ENCODE peak calls at places on chromosomes 4 and X, in eight cellular contexts. X is prostate gland, C is cardiac fibroblast, T is RWPE1, Z is endothelial cell, P is AG04450, Q is epithelial cell of proximal tubule, H is fibroblast of mammary gland. K is an unnamed sample.
A peak's percentile ranks its signal among the peaks of the same experiment; 100 is the strongest.

GRCh38 chr4:186189656-186190055 is 1.7 kb upstream of the CYP4V2 start:
- DNase-seq in X (no peak), C (no peak), T (no peak), Z (no peak), P (no peak), Q (no peak), H (no peak), K (no peak)

GRCh38 chr4:15938182-15938581 is 358 bp downstream of the FGFBP1 start:
- DNase-seq in X (peak; percentile 68), C (no peak), T (peak; percentile 89), Z (no peak), P (no peak), Q (no peak), H (no peak), K (peak; percentile 90)

GRCh38 chr4:101763576-101763975 is 27.0 kb upstream of the BANK1 start:
- DNase-seq in X (no peak), C (no peak), T (no peak), Z (no peak), P (no peak), Q (no peak), H (no peak), K (no peak)

GRCh38 chr4:113012776-113013175 is 36.7 kb upstream of the ANK2 start:
- DNase-seq in X (no peak), C (peak; percentile 8), T (no peak), Z (no peak), P (no peak), Q (no peak), H (no peak), K (no peak)

GRCh38 chrX:81377329-81377728 is 175.4 kb downstream of the SH3BGRL start:
- DNase-seq in X (no peak), C (peak; percentile 47), T (peak; percentile 1), Z (peak; percentile 2), P (peak; percentile 1), Q (no peak), H (peak; percentile 34), K (no peak)

GRCh38 chr4:155900402-155900801 is 3.1 kb upstream of the TDO2 start:
- DNase-seq in X (no peak), C (peak; percentile 81), T (peak; percentile 7), Z (no peak), P (peak; percentile 6), Q (no peak), H (peak; percentile 71), K (no peak)

GRCh38 chr4:103867311-103867710 is 147.5 kb upstream of the TACR3 start:
- DNase-seq in X (no peak), C (no peak), T (no peak), Z (no peak), P (no peak), Q (no peak), H (no peak), K (no peak)

GRCh38 chr4:34362654-34363053 is 1881.7 kb downstream of the ARAP2 start:
- DNase-seq in X (no peak), C (no peak), T (no peak), Z (no peak), P (no peak), Q (no peak), H (no peak), K (no peak)

GRCh38 chr4:153022233-153022632 is 86.1 kb downstream of the FHDC1 start:
- DNase-seq in X (peak; percentile 68), C (no peak), T (no peak), Z (no peak), P (no peak), Q (no peak), H (no peak), K (no peak)

GRCh38 chr4:94759767-94760211 is 2.0 kb downstream of the BMPR1B start:
- DNase-seq in X (no peak), C (no peak), T (no peak), Z (no peak), P (no peak), Q (no peak), H (no peak), K (no peak)

GRCh38 chr4:94758700-94759399 is 1.1 kb downstream of the BMPR1B start:
- DNase-seq in X (peak; percentile 11), C (peak; percentile 5), T (no peak), Z (peak; percentile 22), P (no peak), Q (no peak), H (no peak), K (no peak)

GRCh38 chr4:94762326-94762725 is 4.6 kb downstream of the BMPR1B start:
- DNase-seq in X (no peak), C (no peak), T (no peak), Z (no peak), P (no peak), Q (no peak), H (no peak), K (no peak)

GRCh38 chr4:94758141-94758699 is 465 bp downstream of the BMPR1B start:
- DNase-seq in X (peak; percentile 33), C (peak; percentile 47), T (peak; percentile 46), Z (peak; percentile 61), P (no peak), Q (no peak), H (no peak), K (peak; percentile 91)

DNA sequence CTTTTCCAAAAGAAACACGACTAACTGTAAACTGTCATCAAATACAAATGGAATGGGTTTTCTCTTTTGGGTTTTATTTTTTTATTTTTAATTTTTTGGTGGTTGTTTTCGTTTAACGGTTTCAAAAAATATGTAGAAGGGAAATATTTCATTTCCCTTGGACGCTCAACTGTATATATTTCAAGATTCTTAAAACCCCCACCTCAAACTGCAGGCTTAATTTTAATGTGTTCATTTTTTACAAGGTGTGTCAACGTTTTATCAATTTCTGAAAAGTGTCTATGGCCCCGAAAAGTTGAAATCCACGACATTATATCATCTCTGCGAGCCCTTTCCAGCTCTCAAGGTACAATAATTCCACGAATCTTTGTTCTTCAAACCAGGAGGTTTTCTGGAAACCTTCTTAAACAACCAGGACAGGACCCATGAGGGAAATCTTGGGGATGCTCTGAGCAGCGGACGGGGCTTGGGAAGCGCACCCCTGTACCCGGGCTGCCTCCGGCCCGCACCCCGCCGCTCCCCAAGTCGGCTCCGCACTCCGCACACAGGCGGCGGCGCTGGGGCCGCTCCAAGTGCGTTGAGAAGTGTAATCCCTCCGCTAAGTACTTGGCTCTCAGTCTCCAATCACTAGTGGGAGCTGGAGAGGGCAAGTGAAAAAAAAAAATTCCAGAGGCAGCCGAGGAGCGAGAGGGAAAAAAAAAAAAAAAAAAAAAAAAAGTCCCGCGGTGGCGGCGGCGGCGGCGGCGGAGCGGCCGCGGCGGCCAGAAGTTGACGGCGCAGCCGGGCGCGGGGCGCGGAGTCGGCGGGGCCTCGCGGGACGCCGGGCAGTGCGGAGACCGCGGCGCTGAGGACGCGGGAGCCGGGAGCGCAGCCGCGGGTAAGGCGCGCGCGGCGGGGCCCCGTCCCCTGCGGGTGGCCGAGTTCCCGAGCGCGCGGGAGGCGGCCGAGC is at the start of gene BMPR1B:
- DNase-seq in X (peak; percentile 14), C (peak; percentile 77), T (peak; percentile 45), Z (peak; percentile 36), P (peak; percentile 18), Q (no peak), H (peak; percentile 66), K (peak; percentile 76)
- TF ChIP-seq CTCF in X (no peak), C (no peak), T (peak; percentile 9), Z (no peak), P (peak; percentile 31), Q (peak; percentile 40), H (no peak), K (no peak)

GRCh38 chrX:47572773-47573333 is 9.4 kb upstream of the TIMP1 start:
- DNase-seq in X (no peak), C (no peak), T (no peak), Z (no peak), P (no peak), Q (no peak), H (no peak), K (no peak)
- TF ChIP-seq CTCF in X (no peak), C (no peak), T (no peak), Z (no peak), P (no peak), Q (no peak), H (no peak), K (no peak)

GRCh38 chrX:136850441-136851175 is 29.9 kb downstream of the RBMX start:
- DNase-seq in X (no peak), C (peak; percentile 14), T (no peak), Z (no peak), P (no peak), Q (no peak), H (peak; percentile 33), K (no peak)

GRCh38 chrX:136849395-136849794 is 31.1 kb downstream of the RBMX start:
- DNase-seq in X (no peak), C (no peak), T (no peak), Z (no peak), P (no peak), Q (no peak), H (no peak), K (no peak)

GRCh38 chrX:136856050-136856449 is 24.5 kb downstream of the RBMX start:
- DNase-seq in X (no peak), C (no peak), T (no peak), Z (no peak), P (no peak), Q (no peak), H (no peak), K (no peak)

GRCh38 chrX:136847874-136848273 is 32.7 kb downstream of the RBMX start:
- DNase-seq in X (no peak), C (no peak), T (no peak), Z (no peak), P (no peak), Q (no peak), H (no peak), K (no peak)

GRCh38 chrX:136851526-136851925 is 29.0 kb downstream of the RBMX start:
- DNase-seq in X (no peak), C (no peak), T (no peak), Z (no peak), P (no peak), Q (no peak), H (no peak), K (no peak)
- TF ChIP-seq CTCF in X (no peak), C (no peak), T (no peak), Z (no peak), P (no peak), Q (no peak), H (no peak), K (no peak)

GRCh38 chr4:38687571-38688011 is 23.6 kb downstream of the KLF3 start:
- DNase-seq in X (no peak), C (no peak), T (no peak), Z (no peak), P (no peak), Q (no peak), H (peak; percentile 52), K (no peak)

GRCh38 chr4:38684951-38685350 is 21.0 kb downstream of the KLF3 start:
- DNase-seq in X (no peak), C (no peak), T (no peak), Z (no peak), P (no peak), Q (no peak), H (no peak), K (no peak)

GRCh38 chr4:38688676-38689355 is 24.8 kb downstream of the KLF3 start:
- DNase-seq in X (no peak), C (peak; percentile 38), T (no peak), Z (no peak), P (no peak), Q (no peak), H (no peak), K (no peak)

GRCh38 chr4:38684271-38684670 is 20.3 kb downstream of the KLF3 start:
- DNase-seq in X (no peak), C (no peak), T (no peak), Z (no peak), P (no peak), Q (no peak), H (no peak), K (no peak)

DNA sequence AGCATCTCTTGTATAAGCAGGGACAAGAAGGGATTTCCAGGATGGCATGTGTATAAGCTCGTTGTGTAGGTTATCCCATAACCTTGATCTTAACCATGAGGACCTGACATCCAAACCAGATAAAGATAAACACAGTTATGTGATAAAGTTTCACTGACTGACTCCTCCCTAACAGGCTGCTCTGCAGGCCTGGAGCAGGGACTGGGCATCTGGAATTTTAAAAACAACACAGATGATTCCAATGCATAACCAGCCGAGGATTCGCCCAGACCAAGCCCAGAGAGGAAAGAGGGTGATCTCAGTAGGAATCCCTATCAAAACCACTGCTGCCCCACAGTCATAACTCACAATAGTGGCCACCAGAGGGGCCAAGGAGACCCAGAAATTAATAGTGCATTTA is 22.7 kb downstream of the KLF3 start:
- DNase-seq in X (no peak), C (no peak), T (no peak), Z (no peak), P (no peak), Q (no peak), H (no peak), K (no peak)
- TF ChIP-seq CTCF in X (no peak), C (no peak), T (no peak), Z (no peak), P (no peak), Q (no peak), H (no peak), K (no peak)